ENCODE peak calls at places on chromosome 17, in six cellular contexts. O is IMR-90, C is GM12878, B is A549, H is HepG2, Q is K562. K is an unnamed sample.

GRCh38 chr17:72393553-72393952 is 272.7 kb downstream of the SOX9 start:
- DNase-seq in O (peak), C (no peak), B (peak), H (no peak), Q (no peak), K (peak)

GRCh38 chr17:28724500-28725165 is 1.4 kb downstream of the TLCD1 start:
- DNase-seq in O (no peak), C (no peak), B (no peak), H (no peak), Q (no peak), K (no peak)

GRCh38 chr17:56679148-56679766 is 85.8 kb downstream of the NOG start:
- DNase-seq in O (peak), C (no peak), B (peak), H (peak), Q (peak), K (peak)

GRCh38 chr17:77361986-77362620 is 221.3 kb downstream of the SEC14L1 start:
- DNase-seq in O (no peak), C (no peak), B (no peak), H (no peak), Q (no peak), K (no peak)

GRCh38 chr17:43860077-43860725 is 13.2 kb downstream of the CD300LG start:
- DNase-seq in O (no peak), C (no peak), B (no peak), H (no peak), Q (no peak), K (no peak)

GRCh38 chr17:28968269-28968913 is 17.1 kb upstream of the PHF12 start:
- DNase-seq in O (no peak), C (no peak), B (no peak), H (no peak), Q (no peak), K (no peak)

GRCh38 chr17:59620064-59620359 is 317 bp downstream of the CLTC start:
- DNase-seq in O (no peak), C (no peak), B (no peak), H (no peak), Q (no peak), K (no peak)

GRCh38 chr17:27849474-27850185 is 43.5 kb downstream of the LYRM9 start:
- DNase-seq in O (no peak), C (no peak), B (no peak), H (no peak), Q (no peak), K (no peak)

GRCh38 chr17:59828478-59828760 is 64.3 kb downstream of the TUBD1 start:
- DNase-seq in O (no peak), C (no peak), B (no peak), H (no peak), Q (no peak), K (no peak)

GRCh38 chr17:12603566-12603965 is 62.1 kb upstream of the MYOCD start:
- DNase-seq in O (peak), C (no peak), B (no peak), H (no peak), Q (no peak), K (no peak)

GRCh38 chr17:2375406-2375805 is 25.5 kb downstream of the MNT start:
- DNase-seq in O (no peak), C (no peak), B (no peak), H (no peak), Q (no peak), K (no peak)

GRCh38 chr17:9472541-9472940 is 103.1 kb downstream of the STX8 start:
- DNase-seq in O (peak), C (no peak), B (no peak), H (no peak), Q (no peak), K (no peak)

DNA sequence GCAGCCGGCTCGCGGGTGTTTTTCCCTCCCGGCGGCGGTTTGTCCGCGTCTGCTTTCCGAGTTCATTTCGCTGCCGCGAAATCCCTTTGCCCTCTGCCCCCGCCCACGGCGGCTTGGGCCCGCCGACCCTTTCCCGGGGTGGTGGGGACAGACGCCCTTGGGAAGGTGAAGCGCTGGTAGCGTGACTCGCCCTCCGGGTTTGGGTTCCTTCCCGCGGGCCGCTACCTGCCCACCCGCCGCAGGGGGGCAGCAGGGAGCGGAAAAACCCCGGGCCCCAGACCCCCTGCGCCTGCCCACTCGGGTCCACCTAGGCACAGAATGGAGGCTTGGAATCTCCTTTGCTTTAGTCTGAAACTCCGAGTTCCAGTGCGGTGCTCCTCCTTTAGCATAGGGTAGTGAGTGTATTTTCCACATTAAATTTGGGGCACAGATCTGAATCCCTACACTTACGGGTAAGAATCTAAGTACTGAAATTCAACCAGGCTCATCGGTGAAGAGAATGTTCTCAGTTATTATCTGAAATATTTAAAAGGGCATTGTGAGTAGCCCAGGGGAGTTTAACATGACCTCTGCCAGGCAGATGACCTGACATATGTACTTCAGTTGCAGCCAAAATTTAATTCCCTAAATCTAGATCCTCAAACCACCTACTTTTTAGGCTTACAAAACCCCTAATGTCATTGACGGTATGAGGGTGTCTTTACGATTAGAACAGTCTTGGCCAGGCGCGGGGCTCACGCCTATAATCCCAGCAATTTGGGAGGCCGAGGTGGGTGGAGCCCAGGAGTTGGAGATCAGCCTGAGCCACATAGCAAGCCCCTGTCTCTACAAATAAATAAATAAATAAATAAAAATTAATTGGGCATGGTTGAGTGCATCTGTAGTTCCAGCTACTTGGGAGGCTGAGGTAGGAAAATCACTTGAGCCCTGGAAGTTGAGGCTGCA is 1.0 kb downstream of the NME2 start:
- DNase-seq in O (peak), C (no peak), B (peak), H (peak), Q (peak), K (no peak)
- TF ChIP-seq CEBPB in O (no peak), C (no peak), B (no peak), H (no peak), Q (no peak), K (no peak)

DNA sequence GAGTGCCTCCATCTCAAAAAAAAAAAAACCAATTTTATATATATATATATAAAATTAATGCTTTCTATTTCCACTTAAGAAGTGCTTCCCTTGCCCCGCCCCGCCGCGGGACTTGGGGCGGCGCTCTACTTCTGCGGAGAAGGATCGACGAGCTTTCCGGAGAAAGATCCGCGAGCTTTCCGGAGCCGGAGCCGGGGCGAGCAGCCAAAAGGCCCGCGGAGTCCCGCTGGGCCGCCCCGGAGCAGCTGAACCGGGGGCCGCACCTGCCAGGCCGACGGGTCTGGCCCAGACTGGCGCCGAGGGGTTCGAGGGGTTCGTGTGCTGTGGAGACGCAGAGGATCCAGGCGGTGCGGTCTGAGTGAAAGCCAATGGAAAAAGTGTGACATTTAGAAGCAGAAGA is 50.7 kb downstream of the TBC1D26 start:
- DNase-seq in O (no peak), C (no peak), B (no peak), H (no peak), Q (no peak), K (no peak)
- H3K27ac ChIP-seq in O (no peak), C (no peak), B (no peak), H (no peak), Q (no peak), K (no peak)

GRCh38 chr17:19290047-19290705 is 53.0 kb downstream of the EPN2 start:
- DNase-seq in O (no peak), C (no peak), B (no peak), H (no peak), Q (no peak), K (no peak)

GRCh38 chr17:19287651-19288050 is 50.5 kb downstream of the EPN2 start:
- DNase-seq in O (no peak), C (no peak), B (no peak), H (no peak), Q (no peak), K (no peak)

GRCh38 chr17:19285218-19285900 is 48.2 kb downstream of the EPN2 start:
- DNase-seq in O (no peak), C (no peak), B (no peak), H (no peak), Q (no peak), K (no peak)

GRCh38 chr17:19286751-19287341 is 49.7 kb downstream of the EPN2 start:
- DNase-seq in O (no peak), C (no peak), B (no peak), H (no peak), Q (no peak), K (no peak)

GRCh38 chr17:19288453-19288852 is 51.3 kb downstream of the EPN2 start:
- DNase-seq in O (no peak), C (no peak), B (no peak), H (peak), Q (no peak), K (no peak)
- TF ChIP-seq CEBPB in O (no peak), C (no peak), B (no peak), H (no peak), Q (no peak), K (no peak)

GRCh38 chr17:10843806-10844205 is 5.9 kb upstream of the PIRT start:
- DNase-seq in O (no peak), C (no peak), B (no peak), H (no peak), Q (no peak), K (no peak)
- H3K27ac ChIP-seq in O (no peak), C (no peak), B (no peak), H (no peak), Q (no peak), K (no peak)

DNA sequence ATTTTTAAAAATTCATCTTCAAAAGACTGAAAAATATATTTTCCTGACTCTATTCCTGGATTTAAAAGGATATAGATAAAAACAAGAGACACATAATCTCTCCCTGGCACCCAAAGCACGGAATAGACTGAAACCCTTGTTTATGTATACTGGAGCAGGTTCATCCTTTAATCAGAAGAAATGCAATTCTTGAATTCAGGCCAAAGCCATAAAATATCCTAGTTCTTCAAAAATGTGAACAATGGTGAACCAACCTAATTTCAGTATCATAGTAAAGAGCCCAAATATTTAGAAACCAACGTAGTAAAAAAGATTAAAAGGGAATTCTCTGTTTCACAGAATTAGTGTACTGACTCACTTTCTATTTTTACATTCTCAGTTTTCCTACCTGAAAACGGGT is 188.5 kb upstream of the C17orf78 start:
- DNase-seq in O (peak), C (no peak), B (no peak), H (no peak), Q (no peak), K (no peak)
- TF ChIP-seq CEBPB in O (no peak), C (no peak), B (no peak), H (no peak), Q (no peak), K (no peak)

DNA sequence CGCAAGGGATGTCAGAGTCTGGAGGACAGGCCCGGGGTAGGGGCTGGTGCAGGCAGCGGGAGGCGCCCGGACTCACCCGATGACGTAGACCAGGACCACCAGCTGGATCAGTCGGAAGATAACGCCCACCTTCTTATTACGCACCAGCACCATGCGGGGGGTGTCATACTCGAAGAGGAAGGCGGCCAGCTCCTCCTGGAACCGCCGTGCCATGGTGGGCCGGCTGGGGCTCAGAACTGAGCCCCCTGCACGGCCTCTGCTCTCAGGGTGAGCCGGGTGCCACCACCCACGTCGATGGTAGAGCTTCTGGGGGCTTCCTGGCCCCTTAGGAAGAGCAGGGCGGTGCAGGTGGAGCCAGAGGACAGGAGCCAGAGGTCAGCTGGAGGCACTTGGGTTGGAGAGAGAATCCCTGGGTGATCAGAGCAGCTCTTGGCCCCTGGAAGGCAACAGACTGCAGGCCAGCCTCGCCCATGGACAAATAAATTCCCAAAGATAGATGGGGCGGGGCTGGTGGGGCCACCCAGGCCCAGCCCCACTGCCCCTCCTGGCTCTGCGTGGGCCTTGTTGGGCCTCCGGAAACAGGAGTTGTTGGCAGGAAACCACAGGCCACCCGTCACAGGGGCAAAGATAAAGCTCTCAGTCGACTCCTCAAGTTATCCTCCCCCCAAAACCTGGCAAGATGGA is at the start of gene P2RX1:
- DNase-seq in O (no peak), C (no peak), B (no peak), H (no peak), Q (peak), K (no peak)
- H3K27ac ChIP-seq in O (no peak), C (peak), B (peak), H (no peak), Q (peak), K (no peak)

K was measured in HCT116.